ENCODE peak calls at places on chromosomes 2 and 18, in six cellular contexts. K is lower lobe of right lung, V is AG10803, G is IMR-90, T is sigmoid colon, B is fibroblast of pulmonary artery. M is an unnamed sample.

GRCh38 chr2:230000118-230000841 is 68.4 kb downstream of the SLC16A14 start:
- DNase-seq in G (no peak), K (no peak), B (no peak), V (no peak), T (no peak), M (no peak)

GRCh38 chr2:96157649-96158553 is 12.7 kb upstream of the DUSP2 start:
- DNase-seq in T (peak), V (no peak), G (no peak), K (peak), B (no peak), M (no peak)

GRCh38 chr18:46555213-46555612 is 101.8 kb downstream of the LOXHD1 start:
- DNase-seq in G (no peak), T (no peak), B (no peak), V (no peak), K (no peak), M (no peak)

GRCh38 chr18:29225351-29225750 is 1048.4 kb upstream of the CDH2 start:
- DNase-seq in K (no peak), G (peak), V (peak), T (no peak), B (peak), M (no peak)

GRCh38 chr2:151478011-151478410 is 68.3 kb downstream of the RIF1 start:
- DNase-seq in K (no peak), G (peak), T (no peak), B (peak), V (peak), M (no peak)

GRCh38 chr18:26386002-26386401 is 159.8 kb downstream of the TAF4B start:
- DNase-seq in K (no peak), G (peak), V (peak), B (peak), T (no peak), M (peak)

GRCh38 chr2:109206569-109207145 is 77.7 kb downstream of the SH3RF3 start:
- DNase-seq in V (no peak), G (no peak), K (no peak), B (no peak), T (no peak), M (no peak)

GRCh38 chr2:239644016-239644415 is 243.2 kb upstream of the HDAC4 start:
- DNase-seq in K (no peak), G (no peak), B (peak), T (no peak), V (peak), M (no peak)

GRCh38 chr18:24056506-24056905 is 42.0 kb downstream of the TTC39C start:
- DNase-seq in V (no peak), T (no peak), B (no peak), K (no peak), G (no peak), M (no peak)

GRCh38 chr2:64749446-64749845 is 95.7 kb upstream of the SERTAD2 start:
- DNase-seq in G (no peak), B (no peak), T (no peak), V (no peak), K (no peak), M (no peak)

DNA sequence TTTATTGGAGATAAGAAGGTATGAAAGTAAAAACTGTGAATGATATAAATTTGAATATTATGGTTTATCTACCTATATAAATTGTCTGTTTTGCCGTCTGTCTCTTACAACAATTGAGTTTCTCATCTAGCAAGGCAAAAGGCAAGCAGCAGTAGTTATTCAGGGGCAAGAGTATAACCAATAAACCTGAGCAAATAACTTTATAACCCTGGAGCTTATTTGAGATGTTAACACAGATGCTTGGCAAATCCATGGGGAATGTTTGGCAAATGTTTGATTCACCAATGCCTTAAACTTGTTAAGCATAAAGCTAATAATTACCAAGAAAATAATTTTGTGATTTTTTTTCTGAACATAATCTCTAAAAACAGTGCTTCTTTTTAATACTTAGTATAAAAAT is 9.9 kb upstream of the EPHA4 start:
- DNase-seq in K (no peak), T (no peak), V (no peak), G (no peak), B (no peak), M (no peak)
- H3K4me3 ChIP-seq in K (no peak), T (no peak), V (no peak), G (no peak), B (no peak), M (no peak)

GRCh38 chr2:79235135-79235534 is 75.6 kb upstream of the REG3A start:
- DNase-seq in K (no peak), B (no peak), V (no peak), G (no peak), T (no peak), M (no peak)
- TF ChIP-seq CTCF in K (no peak), B (no peak), V (no peak), G (peak), T (no peak), M (no peak)

GRCh38 chr2:160976797-160977196 is 183.4 kb upstream of the TANK start:
- DNase-seq in V (no peak), K (no peak), B (no peak), T (no peak), G (no peak), M (no peak)
- H3K4me3 ChIP-seq in V (no peak), K (no peak), B (no peak), T (no peak), G (no peak), M (no peak)

GRCh38 chr2:225366731-225367130 is 32.8 kb upstream of the NYAP2 start:
- DNase-seq in V (peak), G (no peak), K (no peak), B (no peak), T (no peak), M (no peak)
- TF ChIP-seq CTCF in V (no peak), G (no peak), K (no peak), B (no peak), T (no peak), M (no peak)

GRCh38 chr2:38065502-38066135 is 10.3 kb downstream of the CYP1B1 start:
- DNase-seq in V (no peak), B (peak), K (no peak), T (no peak), G (no peak), M (no peak)

GRCh38 chr2:38070438-38070837 is 5.5 kb downstream of the CYP1B1 start:
- DNase-seq in K (no peak), V (no peak), G (no peak), T (no peak), B (no peak), M (no peak)

GRCh38 chr2:38068228-38068627 is 7.7 kb downstream of the CYP1B1 start:
- DNase-seq in K (no peak), B (no peak), V (no peak), T (no peak), G (no peak), M (no peak)

GRCh38 chr2:38064805-38065501 is 11.0 kb downstream of the CYP1B1 start:
- DNase-seq in G (no peak), B (no peak), V (no peak), K (no peak), T (no peak), M (no peak)

DNA sequence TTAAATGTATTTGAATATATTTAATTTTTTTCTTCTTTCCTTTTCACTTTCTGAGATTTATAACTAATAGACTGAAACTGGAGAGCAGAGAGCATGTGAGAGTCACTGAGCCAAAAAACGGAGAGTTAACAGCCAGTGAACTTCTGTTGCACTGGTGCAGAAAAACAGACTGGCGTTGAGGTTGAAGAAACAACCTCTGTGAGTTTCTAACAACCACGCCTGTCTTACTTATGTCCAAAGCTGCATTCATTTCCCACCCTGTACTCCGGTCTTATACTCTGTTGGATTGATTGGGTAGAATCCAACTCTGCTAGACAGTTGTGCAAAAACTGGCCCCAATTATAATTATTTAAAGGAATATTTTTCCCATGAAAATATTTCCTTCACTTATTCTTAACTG is 9.5 kb downstream of the CYP1B1 start:
- DNase-seq in K (no peak), V (no peak), G (no peak), B (no peak), T (no peak), M (no peak)
- H3K4me3 ChIP-seq in K (no peak), V (no peak), G (no peak), B (no peak), T (no peak), M (no peak)

GRCh38 chr2:185526156-185526555 is 212.4 kb upstream of the FSIP2 start:
- DNase-seq in G (no peak), V (no peak), B (no peak), K (no peak), T (no peak), M (no peak)

GRCh38 chr2:185522472-185522871 is 216.1 kb upstream of the FSIP2 start:
- DNase-seq in K (no peak), B (no peak), T (no peak), V (no peak), G (no peak), M (no peak)
- TF ChIP-seq CTCF in K (no peak), B (no peak), T (no peak), V (no peak), G (no peak), M (no peak)

GRCh38 chr2:222307978-222308479 is 9.2 kb upstream of the PAX3 start:
- DNase-seq in K (no peak), B (no peak), V (no peak), G (no peak), T (no peak), M (no peak)

GRCh38 chr2:222306393-222307137 is 7.8 kb upstream of the PAX3 start:
- DNase-seq in B (no peak), T (no peak), K (no peak), G (no peak), V (no peak), M (no peak)

GRCh38 chr2:222305510-222306392 is 7.0 kb upstream of the PAX3 start:
- DNase-seq in B (no peak), G (no peak), T (no peak), K (no peak), V (no peak), M (no peak)

GRCh38 chr2:222309361-222309760 is 10.6 kb upstream of the PAX3 start:
- DNase-seq in K (no peak), T (no peak), G (no peak), V (no peak), B (no peak), M (no peak)

GRCh38 chr2:222307138-222307756 is 8.4 kb upstream of the PAX3 start:
- DNase-seq in G (no peak), V (no peak), K (no peak), T (no peak), B (no peak), M (no peak)
- H3K4me3 ChIP-seq in G (no peak), V (peak), K (no peak), T (no peak), B (no peak), M (no peak)

GRCh38 chr2:241355983-241356870 is at the start of gene FARP2:
- DNase-seq in V (peak), T (peak), K (peak), G (peak), B (peak), M (peak)
- TF ChIP-seq CTCF in V (no peak), T (no peak), K (no peak), G (no peak), B (no peak), M (peak)

M was measured in AG09309.